ENCODE peak calls at places on chromosomes 2 and 18, in eight cellular contexts. One of them, this sample, is unnamed.

GRCh38 chr2:99256677-99257076 is 1.2 kb upstream of the LYG2 start:
- DNase-seq in psoas muscle: no peak
- DNase-seq in IMR-90: peak; percentile 25
- DNase-seq in PC-9: no peak
- DNase-seq in kidney: no peak
- DNase-seq in adrenal gland: no peak
- DNase-seq in cardiac muscle cell: no peak
- DNase-seq in suprapubic skin: no peak
- DNase-seq in this sample: no peak

GRCh38 chr18:28794459-28795245 is 617.7 kb upstream of the CDH2 start:
- DNase-seq in psoas muscle: no peak
- DNase-seq in cardiac muscle cell: peak; percentile 62
- DNase-seq in kidney: no peak
- DNase-seq in IMR-90: peak; percentile 55
- DNase-seq in suprapubic skin: no peak
- DNase-seq in adrenal gland: no peak
- DNase-seq in PC-9: peak; percentile 68
- DNase-seq in this sample: no peak

GRCh38 chr2:19496646-19497045 is 138.2 kb upstream of the OSR1 start:
- DNase-seq in PC-9: no peak
- DNase-seq in suprapubic skin: no peak
- DNase-seq in IMR-90: no peak
- DNase-seq in adrenal gland: no peak
- DNase-seq in cardiac muscle cell: no peak
- DNase-seq in psoas muscle: no peak
- DNase-seq in kidney: no peak
- DNase-seq in this sample: no peak

GRCh38 chr2:74261204-74261864 is 62.9 kb downstream of the MTHFD2 start:
- DNase-seq in kidney: no peak
- DNase-seq in suprapubic skin: no peak
- DNase-seq in PC-9: peak; percentile 72
- DNase-seq in adrenal gland: no peak
- DNase-seq in psoas muscle: no peak
- DNase-seq in IMR-90: no peak
- DNase-seq in cardiac muscle cell: peak; percentile 39
- DNase-seq in this sample: no peak

GRCh38 chr2:71422786-71423185 is 30.6 kb upstream of the DYSF start:
- DNase-seq in cardiac muscle cell: no peak
- DNase-seq in suprapubic skin: no peak
- DNase-seq in adrenal gland: no peak
- DNase-seq in psoas muscle: no peak
- DNase-seq in PC-9: no peak
- DNase-seq in IMR-90: no peak
- DNase-seq in kidney: no peak
- DNase-seq in this sample: no peak

GRCh38 chr18:50594931-50595330 is 35.0 kb downstream of the MAPK4 start:
- DNase-seq in cardiac muscle cell: peak; percentile 67
- DNase-seq in psoas muscle: no peak
- DNase-seq in adrenal gland: no peak
- DNase-seq in suprapubic skin: no peak
- DNase-seq in PC-9: peak; percentile 43
- DNase-seq in IMR-90: no peak
- DNase-seq in kidney: no peak
- DNase-seq in this sample: no peak

GRCh38 chr2:220707261-220707660 is 864.8 kb downstream of the EPHA4 start:
- DNase-seq in kidney: no peak
- DNase-seq in psoas muscle: no peak
- DNase-seq in cardiac muscle cell: no peak
- DNase-seq in IMR-90: no peak
- DNase-seq in PC-9: no peak
- DNase-seq in suprapubic skin: no peak
- DNase-seq in adrenal gland: no peak
- DNase-seq in this sample: no peak

GRCh38 chr18:58893388-58894099 is 28.9 kb downstream of the ZNF532 start:
- DNase-seq in PC-9: no peak
- DNase-seq in psoas muscle: no peak
- DNase-seq in suprapubic skin: no peak
- DNase-seq in IMR-90: peak; percentile 53
- DNase-seq in cardiac muscle cell: no peak
- DNase-seq in adrenal gland: no peak
- DNase-seq in kidney: no peak
- DNase-seq in this sample: no peak

GRCh38 chr18:11751305-11752115 is 62.4 kb downstream of the GNAL start:
- DNase-seq in psoas muscle: no peak
- DNase-seq in kidney: no peak
- DNase-seq in PC-9: no peak
- DNase-seq in suprapubic skin: no peak
- DNase-seq in cardiac muscle cell: no peak
- DNase-seq in adrenal gland: no peak
- DNase-seq in IMR-90: no peak
- DNase-seq in this sample: no peak

GRCh38 chr18:49548266-49548665 is 13.6 kb upstream of the LIPG start:
- DNase-seq in adrenal gland: no peak
- DNase-seq in suprapubic skin: no peak
- DNase-seq in kidney: no peak
- DNase-seq in psoas muscle: no peak
- DNase-seq in cardiac muscle cell: peak; percentile 30
- DNase-seq in IMR-90: peak; percentile 62
- DNase-seq in PC-9: peak; percentile 87
- DNase-seq in this sample: no peak

GRCh38 chr2:12050381-12050780 is 303.9 kb downstream of the LPIN1 start:
- DNase-seq in cardiac muscle cell: peak; percentile 29
- DNase-seq in psoas muscle: no peak
- DNase-seq in suprapubic skin: no peak
- DNase-seq in kidney: no peak
- DNase-seq in adrenal gland: no peak
- DNase-seq in IMR-90: peak; percentile 94
- DNase-seq in PC-9: no peak
- DNase-seq in this sample: no peak

GRCh38 chr2:68811364-68811763 is 59.8 kb downstream of the BMP10 start:
- DNase-seq in suprapubic skin: no peak
- DNase-seq in psoas muscle: no peak
- DNase-seq in IMR-90: peak; percentile 23
- DNase-seq in PC-9: no peak
- DNase-seq in adrenal gland: peak; percentile 69
- DNase-seq in cardiac muscle cell: peak; percentile 64
- DNase-seq in kidney: no peak
- DNase-seq in this sample: no peak

GRCh38 chr2:15142069-15142689 is 419.0 kb downstream of the NBAS start:
- DNase-seq in cardiac muscle cell: no peak
- DNase-seq in adrenal gland: no peak
- DNase-seq in PC-9: no peak
- DNase-seq in suprapubic skin: no peak
- DNase-seq in kidney: no peak
- DNase-seq in IMR-90: peak; percentile 8
- DNase-seq in psoas muscle: no peak
- DNase-seq in this sample: no peak

GRCh38 chr2:120662046-120662445 is 73.6 kb upstream of the GLI2 start:
- DNase-seq in psoas muscle: no peak
- DNase-seq in adrenal gland: no peak
- DNase-seq in IMR-90: no peak
- DNase-seq in PC-9: no peak
- DNase-seq in suprapubic skin: peak; percentile 22
- DNase-seq in kidney: no peak
- DNase-seq in cardiac muscle cell: no peak
- DNase-seq in this sample: no peak

GRCh38 chr2:120660056-120660694 is 75.5 kb upstream of the GLI2 start:
- DNase-seq in suprapubic skin: no peak
- DNase-seq in kidney: no peak
- DNase-seq in PC-9: no peak
- DNase-seq in IMR-90: no peak
- DNase-seq in psoas muscle: no peak
- DNase-seq in cardiac muscle cell: no peak
- DNase-seq in adrenal gland: no peak
- DNase-seq in this sample: no peak

GRCh38 chr2:120660771-120661459 is 74.8 kb upstream of the GLI2 start:
- DNase-seq in cardiac muscle cell: peak; percentile 9
- DNase-seq in PC-9: no peak
- DNase-seq in kidney: no peak
- DNase-seq in psoas muscle: no peak
- DNase-seq in IMR-90: no peak
- DNase-seq in adrenal gland: no peak
- DNase-seq in suprapubic skin: no peak
- DNase-seq in this sample: peak; percentile 72

GRCh38 chr2:120661551-120661950 is 74.1 kb upstream of the GLI2 start:
- DNase-seq in PC-9: no peak
- DNase-seq in adrenal gland: peak; percentile 66
- DNase-seq in cardiac muscle cell: peak; percentile 68
- DNase-seq in psoas muscle: peak; percentile 78
- DNase-seq in suprapubic skin: no peak
- DNase-seq in kidney: peak; percentile 85
- DNase-seq in IMR-90: no peak
- DNase-seq in this sample: peak; percentile 58

GRCh38 chr2:120662746-120663145 is 72.9 kb upstream of the GLI2 start:
- DNase-seq in cardiac muscle cell: no peak
- DNase-seq in IMR-90: no peak
- DNase-seq in adrenal gland: no peak
- DNase-seq in suprapubic skin: peak; percentile 28
- DNase-seq in PC-9: no peak
- DNase-seq in psoas muscle: no peak
- DNase-seq in kidney: no peak
- DNase-seq in this sample: no peak
- H3K27ac ChIP-seq in cardiac muscle cell: no peak overlapping the region
- H3K27ac ChIP-seq in IMR-90: no peak overlapping the region
- H3K27ac ChIP-seq in adrenal gland: no peak overlapping the region
- H3K27ac ChIP-seq in suprapubic skin: no peak overlapping the region
- H3K27ac ChIP-seq in PC-9: no peak overlapping the region
- H3K27ac ChIP-seq in psoas muscle: no peak overlapping the region
- H3K27ac ChIP-seq in kidney: no peak overlapping the region
- H3K27ac ChIP-seq in this sample: no peak overlapping the region

DNA sequence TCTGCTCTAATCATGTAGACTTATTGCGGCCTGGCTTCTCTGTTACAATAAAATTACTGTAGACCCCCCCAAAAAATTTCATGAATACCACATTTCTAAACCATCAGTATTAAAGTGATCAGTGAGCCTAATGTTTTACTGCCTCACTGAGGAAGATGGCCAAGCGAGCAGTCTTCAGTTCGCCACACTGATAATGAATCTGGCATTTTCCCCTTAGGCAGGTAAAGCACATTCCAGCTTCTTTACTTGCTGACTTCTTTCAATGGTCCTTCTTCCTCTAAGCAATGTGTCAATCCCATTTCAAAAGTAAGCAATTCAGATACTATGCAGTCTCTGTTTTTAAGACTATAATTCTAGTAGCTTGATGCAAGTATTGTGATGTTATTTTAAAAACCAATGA is 137.6 kb downstream of the LAMA1 start:
- DNase-seq in PC-9: no peak
- DNase-seq in psoas muscle: no peak
- DNase-seq in IMR-90: no peak
- DNase-seq in kidney: no peak
- DNase-seq in cardiac muscle cell: no peak
- DNase-seq in adrenal gland: no peak
- DNase-seq in suprapubic skin: no peak
- DNase-seq in this sample: no peak
- TF ChIP-seq CTCF in PC-9: no peak
- TF ChIP-seq CTCF in psoas muscle: no peak
- TF ChIP-seq CTCF in IMR-90: no peak
- TF ChIP-seq CTCF in kidney: no peak
- TF ChIP-seq CTCF in cardiac muscle cell: no peak
- TF ChIP-seq CTCF in adrenal gland: no peak
- TF ChIP-seq CTCF in suprapubic skin: no peak
- TF ChIP-seq CTCF in this sample: no peak

GRCh38 chr2:157055660-157056199 is 201.8 kb upstream of the GALNT5 start:
- DNase-seq in IMR-90: peak; percentile 53
- DNase-seq in kidney: no peak
- DNase-seq in adrenal gland: no peak
- DNase-seq in suprapubic skin: no peak
- DNase-seq in psoas muscle: no peak
- DNase-seq in PC-9: peak; percentile 38
- DNase-seq in cardiac muscle cell: peak; percentile 66
- DNase-seq in this sample: no peak

GRCh38 chr2:157058161-157058560 is 199.3 kb upstream of the GALNT5 start:
- DNase-seq in adrenal gland: no peak
- DNase-seq in psoas muscle: no peak
- DNase-seq in PC-9: no peak
- DNase-seq in kidney: no peak
- DNase-seq in suprapubic skin: no peak
- DNase-seq in cardiac muscle cell: no peak
- DNase-seq in IMR-90: no peak
- DNase-seq in this sample: no peak

GRCh38 chr2:157061799-157062198 is 195.7 kb upstream of the GALNT5 start:
- DNase-seq in IMR-90: no peak
- DNase-seq in psoas muscle: no peak
- DNase-seq in adrenal gland: no peak
- DNase-seq in cardiac muscle cell: no peak
- DNase-seq in kidney: no peak
- DNase-seq in suprapubic skin: no peak
- DNase-seq in PC-9: no peak
- DNase-seq in this sample: no peak

GRCh38 chr2:157056200-157056676 is 201.3 kb upstream of the GALNT5 start:
- DNase-seq in cardiac muscle cell: peak; percentile 79
- DNase-seq in IMR-90: peak; percentile 75
- DNase-seq in psoas muscle: no peak
- DNase-seq in kidney: no peak
- DNase-seq in PC-9: no peak
- DNase-seq in suprapubic skin: no peak
- DNase-seq in adrenal gland: peak; percentile 33
- DNase-seq in this sample: no peak

DNA sequence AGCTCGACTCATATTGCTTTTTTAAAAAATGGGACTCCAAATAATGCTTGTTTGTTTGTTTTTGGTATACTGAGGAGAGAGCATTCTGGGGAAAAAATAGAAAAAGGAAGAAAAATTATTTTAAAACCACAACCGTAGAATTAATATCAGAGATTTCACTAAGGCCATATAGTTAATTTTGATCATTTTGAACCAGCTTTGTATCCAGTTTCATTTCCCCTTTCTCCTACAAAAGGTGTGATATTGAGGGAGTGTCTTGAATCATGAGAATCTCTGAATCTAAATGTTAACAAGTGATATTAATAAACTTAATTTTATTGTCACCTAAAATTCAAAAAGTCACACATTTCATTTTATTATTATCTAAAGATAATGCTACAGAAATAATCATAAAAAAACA is 198.5 kb upstream of the GALNT5 start:
- DNase-seq in kidney: no peak
- DNase-seq in IMR-90: no peak
- DNase-seq in suprapubic skin: no peak
- DNase-seq in adrenal gland: no peak
- DNase-seq in PC-9: no peak
- DNase-seq in psoas muscle: no peak
- DNase-seq in cardiac muscle cell: no peak
- DNase-seq in this sample: no peak
- H3K27ac ChIP-seq in kidney: no peak overlapping the region
- H3K27ac ChIP-seq in IMR-90: no peak overlapping the region
- H3K27ac ChIP-seq in suprapubic skin: no peak overlapping the region
- H3K27ac ChIP-seq in adrenal gland: no peak overlapping the region
- H3K27ac ChIP-seq in PC-9: no peak overlapping the region
- H3K27ac ChIP-seq in psoas muscle: no peak overlapping the region
- H3K27ac ChIP-seq in cardiac muscle cell: no peak overlapping the region
- H3K27ac ChIP-seq in this sample: no peak overlapping the region

DNA sequence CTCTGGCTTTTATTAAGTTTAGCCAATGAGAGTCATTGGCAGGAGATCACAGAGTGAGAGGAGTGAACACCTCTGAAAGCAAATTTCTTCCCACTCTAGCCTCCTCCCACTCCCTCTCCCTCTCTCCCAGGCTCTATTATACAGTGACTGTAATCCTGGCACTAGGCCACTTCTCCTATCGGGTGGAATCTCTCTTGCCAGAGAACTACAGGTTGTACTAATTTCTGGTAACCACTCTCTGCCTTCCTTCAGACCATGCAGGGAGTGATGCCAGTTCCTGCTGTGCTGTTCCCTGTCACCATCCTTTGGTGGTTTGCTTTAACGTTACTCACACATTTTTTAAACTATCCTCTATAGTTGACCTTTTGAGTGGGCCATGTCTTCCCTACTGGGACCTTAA is 217.2 kb downstream of the MREG start:
- DNase-seq in psoas muscle: no peak
- DNase-seq in PC-9: peak; percentile 26
- DNase-seq in cardiac muscle cell: peak; percentile 66
- DNase-seq in kidney: no peak
- DNase-seq in suprapubic skin: no peak
- DNase-seq in IMR-90: peak; percentile 66
- DNase-seq in adrenal gland: peak; percentile 23
- DNase-seq in this sample: no peak
- TF ChIP-seq CTCF in psoas muscle: no peak
- TF ChIP-seq CTCF in PC-9: no peak
- TF ChIP-seq CTCF in cardiac muscle cell: no peak
- TF ChIP-seq CTCF in kidney: no peak
- TF ChIP-seq CTCF in suprapubic skin: no peak
- TF ChIP-seq CTCF in IMR-90: no peak
- TF ChIP-seq CTCF in adrenal gland: no peak
- TF ChIP-seq CTCF in this sample: no peak